ENCODE peak calls at places on chromosomes 13 and 19, in six cellular contexts. One of them, this sample, is unnamed.

GRCh38 chr13:109744512-109745051 is 41.8 kb downstream of the IRS2 start:
- DNase-seq in body of pancreas: peak; percentile 33
- DNase-seq in uterus: peak; percentile 80
- DNase-seq in Peyer's patch: no peak
- DNase-seq in tibial nerve: no peak
- DNase-seq in adrenal gland: peak; percentile 94
- DNase-seq in this sample: no peak

GRCh38 chr13:75219479-75220237 is 262.3 kb downstream of the TBC1D4 start:
- DNase-seq in tibial nerve: peak; percentile 69
- DNase-seq in Peyer's patch: peak; percentile 78
- DNase-seq in adrenal gland: peak; percentile 83
- DNase-seq in uterus: peak; percentile 39
- DNase-seq in body of pancreas: peak; percentile 82
- DNase-seq in this sample: peak; percentile 66

GRCh38 chr13:45280751-45281634 is 60.0 kb downstream of the TPT1 start:
- DNase-seq in tibial nerve: peak; percentile 31
- DNase-seq in body of pancreas: peak; percentile 79
- DNase-seq in adrenal gland: peak; percentile 82
- DNase-seq in Peyer's patch: peak; percentile 79
- DNase-seq in uterus: peak; percentile 52
- DNase-seq in this sample: peak; percentile 58

GRCh38 chr13:35866801-35867200 is 264.4 kb downstream of the DCLK1 start:
- DNase-seq in body of pancreas: no peak
- DNase-seq in adrenal gland: no peak
- DNase-seq in uterus: no peak
- DNase-seq in tibial nerve: no peak
- DNase-seq in Peyer's patch: no peak
- DNase-seq in this sample: no peak

GRCh38 chr19:39558623-39559117 is 18.7 kb upstream of the EID2 start:
- DNase-seq in uterus: no peak
- DNase-seq in tibial nerve: no peak
- DNase-seq in body of pancreas: no peak
- DNase-seq in adrenal gland: no peak
- DNase-seq in Peyer's patch: no peak
- DNase-seq in this sample: no peak

GRCh38 chr13:31538067-31539042 is 201.0 kb upstream of the RXFP2 start:
- DNase-seq in adrenal gland: no peak
- DNase-seq in body of pancreas: peak; percentile 8
- DNase-seq in Peyer's patch: no peak
- DNase-seq in tibial nerve: no peak
- DNase-seq in uterus: no peak
- DNase-seq in this sample: no peak

GRCh38 chr13:98664047-98664446 is 87.1 kb upstream of the STK24 start:
- DNase-seq in body of pancreas: no peak
- DNase-seq in Peyer's patch: no peak
- DNase-seq in tibial nerve: no peak
- DNase-seq in uterus: no peak
- DNase-seq in adrenal gland: no peak
- DNase-seq in this sample: peak; percentile 42

GRCh38 chr19:46725036-46725820 is 8.3 kb upstream of the PRKD2 start:
- DNase-seq in Peyer's patch: no peak
- DNase-seq in adrenal gland: no peak
- DNase-seq in uterus: no peak
- DNase-seq in tibial nerve: no peak
- DNase-seq in body of pancreas: no peak
- DNase-seq in this sample: no peak

GRCh38 chr19:53192771-53193533 is at the start of gene ZNF665:
- DNase-seq in Peyer's patch: peak; percentile 85
- DNase-seq in uterus: peak; percentile 91
- DNase-seq in adrenal gland: peak; percentile 92
- DNase-seq in body of pancreas: peak; percentile 89
- DNase-seq in tibial nerve: peak; percentile 67
- DNase-seq in this sample: peak; percentile 97

GRCh38 chr19:1383311-1384084 is at the start of gene NDUFS7:
- DNase-seq in Peyer's patch: peak; percentile 97
- DNase-seq in uterus: peak; percentile 89
- DNase-seq in tibial nerve: peak; percentile 82
- DNase-seq in body of pancreas: peak; percentile 93
- DNase-seq in adrenal gland: peak; percentile 92
- DNase-seq in this sample: peak; percentile 89

GRCh38 chr19:12333162-12334159 is at the start of gene ZNF563:
- DNase-seq in body of pancreas: peak; percentile 99
- DNase-seq in adrenal gland: peak; percentile 98
- DNase-seq in tibial nerve: peak; percentile 98
- DNase-seq in uterus: peak; percentile 97
- DNase-seq in Peyer's patch: peak; percentile 99
- DNase-seq in this sample: peak; percentile 100

GRCh38 chr19:48629599-48630288 is 7.4 kb downstream of the DBP start:
- DNase-seq in tibial nerve: no peak
- DNase-seq in adrenal gland: peak; percentile 97
- DNase-seq in uterus: peak; percentile 60
- DNase-seq in body of pancreas: no peak
- DNase-seq in Peyer's patch: peak; percentile 94
- DNase-seq in this sample: no peak
- TF ChIP-seq POLR2A in tibial nerve: peak; percentile 8
- TF ChIP-seq POLR2A in adrenal gland: peak; percentile 74
- TF ChIP-seq POLR2A in uterus: no peak
- TF ChIP-seq POLR2A in body of pancreas: no peak
- TF ChIP-seq POLR2A in Peyer's patch: peak; percentile 38
- TF ChIP-seq POLR2A in this sample: no peak

GRCh38 chr19:10701955-10702307 is 692 bp downstream of the QTRT1 start:
- DNase-seq in tibial nerve: no peak
- DNase-seq in adrenal gland: no peak
- DNase-seq in uterus: no peak
- DNase-seq in Peyer's patch: peak; percentile 53
- DNase-seq in body of pancreas: no peak
- DNase-seq in this sample: no peak
- TF ChIP-seq CTCF in tibial nerve: no peak
- TF ChIP-seq CTCF in adrenal gland: peak; percentile 6
- TF ChIP-seq CTCF in uterus: no peak
- TF ChIP-seq CTCF in Peyer's patch: no peak
- TF ChIP-seq CTCF in body of pancreas: no peak
- TF ChIP-seq CTCF in this sample: no peak

DNA sequence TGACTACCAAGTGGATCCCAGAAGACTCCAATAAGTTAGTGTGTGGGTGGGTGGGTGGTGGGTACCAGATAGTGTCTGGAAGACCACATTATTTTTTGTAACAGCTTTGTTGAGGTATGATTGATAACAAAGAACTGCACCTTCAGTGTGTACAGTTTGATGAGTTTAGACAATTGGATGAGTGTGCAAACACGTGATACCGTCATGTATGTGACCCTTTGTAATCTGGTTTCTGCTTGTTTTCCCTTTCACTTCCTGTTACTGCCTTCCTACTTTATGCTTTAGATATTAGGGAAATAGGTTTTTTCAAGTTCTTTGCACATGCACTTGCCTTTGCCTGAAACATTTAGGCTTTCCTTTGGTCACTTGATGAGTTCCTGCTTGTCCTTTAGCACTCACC is 8.5 kb downstream of the RPL21 start:
- DNase-seq in tibial nerve: no peak
- DNase-seq in body of pancreas: no peak
- DNase-seq in uterus: no peak
- DNase-seq in adrenal gland: no peak
- DNase-seq in Peyer's patch: no peak
- DNase-seq in this sample: no peak
- TF ChIP-seq POLR2A in tibial nerve: no peak
- TF ChIP-seq POLR2A in body of pancreas: no peak
- TF ChIP-seq POLR2A in uterus: no peak
- TF ChIP-seq POLR2A in adrenal gland: no peak
- TF ChIP-seq POLR2A in Peyer's patch: no peak
- TF ChIP-seq POLR2A in this sample: no peak

DNA sequence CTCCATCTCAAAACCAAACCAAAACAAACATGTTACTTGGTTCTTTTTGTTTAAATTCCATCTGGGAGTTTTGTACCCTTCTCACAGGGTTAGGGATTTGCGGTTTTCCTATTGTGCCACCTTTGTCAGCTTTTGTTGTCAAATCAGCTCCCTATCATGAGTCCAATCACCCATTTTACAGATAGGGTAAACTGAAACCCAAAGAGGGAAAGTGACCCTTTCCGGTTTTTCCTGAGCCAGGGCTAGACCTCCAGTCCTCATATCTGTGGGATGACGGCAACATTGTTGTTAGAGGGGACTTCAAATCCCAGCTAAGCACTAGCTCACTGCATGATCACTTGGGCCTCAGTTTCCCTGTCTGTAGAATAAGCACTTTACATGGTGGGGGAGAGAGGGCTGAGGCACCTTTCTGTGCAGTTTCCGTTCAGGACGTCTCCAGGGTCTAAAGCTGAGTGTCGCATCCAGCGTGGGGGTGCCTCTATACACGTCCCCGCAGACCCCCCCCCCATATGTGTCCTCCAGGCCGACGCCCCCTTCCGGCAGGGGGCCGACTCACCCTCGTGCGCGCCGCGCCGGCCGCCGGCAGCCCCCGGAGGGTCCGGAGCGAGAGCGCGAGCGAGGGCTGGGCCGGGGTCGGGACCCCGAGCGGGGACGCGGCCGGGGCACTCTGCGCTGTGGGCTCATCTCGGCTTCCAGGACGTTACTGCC is 3.9 kb downstream of the CCDC194 start:
- DNase-seq in Peyer's patch: no peak
- DNase-seq in adrenal gland: no peak
- DNase-seq in tibial nerve: no peak
- DNase-seq in body of pancreas: no peak
- DNase-seq in uterus: no peak
- DNase-seq in this sample: no peak
- TF ChIP-seq CTCF in Peyer's patch: no peak
- TF ChIP-seq CTCF in adrenal gland: no peak
- TF ChIP-seq CTCF in tibial nerve: no peak
- TF ChIP-seq CTCF in body of pancreas: no peak
- TF ChIP-seq CTCF in uterus: no peak
- TF ChIP-seq CTCF in this sample: no peak

DNA sequence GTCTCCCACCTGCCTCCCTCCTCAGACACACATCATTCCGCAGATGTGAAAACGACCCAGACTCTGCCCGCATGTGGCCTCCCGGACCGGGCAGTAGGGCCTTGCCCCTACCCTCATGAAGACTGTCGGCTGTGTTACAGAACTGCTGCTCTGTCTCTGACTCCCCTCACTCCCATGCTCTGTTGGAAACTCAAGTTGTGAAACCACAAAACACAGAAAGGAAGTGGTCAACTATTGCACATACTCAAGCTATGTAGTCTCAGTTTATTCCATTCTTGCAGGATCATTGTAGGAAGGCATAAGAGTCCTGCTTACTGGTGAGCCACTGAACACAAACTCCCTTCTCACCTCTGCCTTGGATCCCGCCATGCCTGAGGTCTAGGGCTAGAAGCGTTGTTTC is 129.6 kb downstream of the DLEU7 start:
- DNase-seq in adrenal gland: no peak
- DNase-seq in tibial nerve: no peak
- DNase-seq in uterus: no peak
- DNase-seq in Peyer's patch: no peak
- DNase-seq in body of pancreas: no peak
- DNase-seq in this sample: no peak
- TF ChIP-seq POLR2A in adrenal gland: peak; percentile 23
- TF ChIP-seq POLR2A in tibial nerve: no peak
- TF ChIP-seq POLR2A in uterus: no peak
- TF ChIP-seq POLR2A in Peyer's patch: no peak
- TF ChIP-seq POLR2A in body of pancreas: no peak
- TF ChIP-seq POLR2A in this sample: no peak

GRCh38 chr19:35194022-35194984 is 34.2 kb downstream of the FAM187B start:
- DNase-seq in adrenal gland: no peak
- DNase-seq in tibial nerve: no peak
- DNase-seq in Peyer's patch: no peak
- DNase-seq in uterus: no peak
- DNase-seq in body of pancreas: no peak
- DNase-seq in this sample: no peak
- TF ChIP-seq CTCF in adrenal gland: no peak
- TF ChIP-seq CTCF in tibial nerve: no peak
- TF ChIP-seq CTCF in Peyer's patch: no peak
- TF ChIP-seq CTCF in uterus: no peak
- TF ChIP-seq CTCF in body of pancreas: no peak
- TF ChIP-seq CTCF in this sample: no peak

This sample was measured in lower leg skin.